ENCODE peak calls at places on chromosomes 11 and 22, in seven cellular contexts. K, B, J, S, M, C and R are unnamed samples.
A peak's percentile ranks its signal among the peaks of the same experiment; 100 is the strongest.

GRCh38 chr11:121385693-121386092 is 66.4 kb upstream of the SORL1 start:
- DNase-seq in C (no peak), M (no peak), S (no peak), K (no peak), B (no peak), J (no peak), R (no peak)

GRCh38 chr22:38422615-38423511 is 32.1 kb downstream of the KCNJ4 start:
- DNase-seq in S (no peak), C (peak; percentile 62), M (no peak), K (peak; percentile 88), J (no peak), B (no peak), R (no peak)

GRCh38 chr11:119673389-119674336 is 55.3 kb downstream of the NECTIN1 start:
- DNase-seq in B (no peak), K (no peak), J (no peak), S (no peak), C (no peak), M (no peak), R (no peak)

GRCh38 chr11:76240143-76240505 is 33.8 kb upstream of the WNT11 start:
- DNase-seq in S (no peak), K (no peak), J (no peak), C (no peak), B (no peak), M (no peak), R (no peak)

GRCh38 chr22:38881997-38882396 is 10.0 kb upstream of the CBX6 start:
- DNase-seq in M (no peak), J (no peak), C (no peak), S (no peak), B (no peak), K (no peak), R (no peak)

GRCh38 chr11:77636738-77637344 is 753 bp downstream of the CLNS1A start:
- DNase-seq in M (no peak), K (no peak), S (no peak), B (no peak), J (no peak), C (peak; percentile 19), R (no peak)

GRCh38 chr11:106959800-106960199 is 58.5 kb downstream of the GUCY1A2 start:
- DNase-seq in B (no peak), J (no peak), M (no peak), K (no peak), C (no peak), S (no peak), R (no peak)

GRCh38 chr22:37345863-37346514 is 63.7 kb downstream of the CYTH4 start:
- DNase-seq in J (no peak), B (no peak), S (peak; percentile 31), M (peak; percentile 52), K (no peak), C (peak; percentile 98), R (no peak)

GRCh38 chr11:117924631-117925170 is 4.5 kb downstream of the TMPRSS13 start:
- DNase-seq in B (no peak), S (no peak), C (peak; percentile 43), M (no peak), K (no peak), J (no peak), R (no peak)

GRCh38 chr22:28563636-28564035 is 116.0 kb downstream of the TTC28 start:
- DNase-seq in M (no peak), J (no peak), S (no peak), K (no peak), B (no peak), C (no peak), R (no peak)
- TF ChIP-seq CTCF in M (no peak), J (no peak), S (no peak), K (no peak), B (no peak), C (no peak), R (no peak)

GRCh38 chr22:42343136-42343484 is 72.7 kb upstream of the TCF20 start:
- DNase-seq in S (no peak), C (no peak), B (no peak), J (no peak), M (no peak), K (no peak), R (no peak)
- H3K4me3 ChIP-seq in S (peak overlapping the region; percentile 46), C (peak overlapping the region; percentile 30), B (peak overlapping the region; percentile 60), J (peak overlapping the region; percentile 41), M (peak overlapping the region; percentile 44), K (peak overlapping the region; percentile 73), R (peak overlapping the region; percentile 65)

DNA sequence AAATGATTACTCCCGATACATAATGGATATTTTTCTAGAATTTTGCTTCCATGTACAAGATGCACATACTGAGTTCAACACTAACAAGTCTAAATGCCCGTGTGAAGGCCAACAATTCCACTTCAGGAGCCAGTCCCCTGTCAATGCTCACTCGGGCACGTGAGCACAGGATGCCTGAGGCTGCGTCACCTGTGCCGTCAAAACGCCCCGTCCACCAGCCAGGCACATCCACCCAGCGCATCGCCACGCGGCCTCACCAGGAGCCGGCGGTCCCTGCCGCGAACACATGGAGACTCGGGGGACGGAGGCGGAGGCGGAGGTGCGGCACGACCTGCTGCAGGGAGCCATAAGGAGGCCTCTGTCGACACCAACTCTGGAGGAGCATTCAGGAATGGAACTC is 9.8 kb downstream of the TOLLIP start:
- DNase-seq in K (peak; percentile 92), J (no peak), C (peak; percentile 57), B (no peak), S (no peak), M (peak; percentile 28), R (no peak)
- H3K27ac ChIP-seq in K (peak overlapping the region; percentile 33), J (peak overlapping the region; percentile 81), C (no peak overlapping the region), B (no peak overlapping the region), S (no peak overlapping the region), M (no peak overlapping the region), R (no peak overlapping the region)

DNA sequence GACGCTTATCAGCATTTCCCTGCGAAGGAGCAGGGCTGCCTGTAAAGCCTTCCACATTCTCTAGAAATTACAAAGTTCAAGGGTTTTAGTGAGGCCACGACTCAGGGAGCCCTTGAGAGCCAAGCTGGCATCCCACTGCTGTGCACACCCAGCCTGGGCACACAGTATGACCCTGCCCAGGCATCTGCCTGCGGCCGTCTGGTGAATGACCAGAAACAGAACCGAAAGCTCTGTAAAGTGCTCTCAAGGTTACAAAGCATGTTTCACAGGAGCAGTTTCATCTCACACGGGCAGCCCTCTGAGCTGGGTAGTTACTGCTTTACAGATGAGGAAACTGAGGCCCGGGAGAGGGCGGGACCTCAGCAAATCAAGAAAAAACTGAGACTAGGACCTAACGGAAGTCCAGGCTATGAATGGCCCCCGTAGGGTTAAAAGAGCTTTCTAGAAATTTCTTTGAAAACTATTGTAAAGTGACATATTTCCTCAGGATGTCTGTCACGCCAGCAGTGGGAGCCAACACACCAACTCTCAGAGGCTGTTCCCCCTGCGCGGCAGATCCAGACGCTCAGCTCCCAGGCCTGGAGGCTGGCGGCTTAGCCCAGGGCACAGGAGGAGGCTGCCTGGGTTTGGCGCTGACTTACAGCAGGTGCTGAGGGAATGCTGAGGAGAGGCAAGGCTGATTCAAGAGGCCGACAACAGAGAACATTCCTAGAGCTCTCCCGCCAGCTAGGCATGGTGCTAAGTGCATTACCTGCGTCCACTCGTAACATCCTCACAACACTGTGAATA is 7.7 kb upstream of the TCF20 start:
- DNase-seq in M (no peak), S (no peak), B (no peak), K (peak; percentile 63), C (peak; percentile 63), J (no peak), R (no peak)
- TF ChIP-seq CTCF in M (no peak), S (no peak), B (no peak), K (no peak), C (no peak), J (peak; percentile 8), R (no peak)

GRCh38 chr11:57095417-57095816 is 86.3 kb upstream of the LRRC55 start:
- DNase-seq in K (no peak), B (no peak), C (no peak), S (no peak), M (no peak), J (no peak), R (no peak)
- H3K4me3 ChIP-seq in K (no peak overlapping the region), B (no peak overlapping the region), C (no peak overlapping the region), S (no peak overlapping the region), M (no peak overlapping the region), J (no peak overlapping the region), R (no peak overlapping the region)